ENCODE peak calls at places on chromosomes 16 and 17, in four cellular contexts. One of them, this sample, is unnamed. For H3K36me3, the result is how much of the 10 kb centered on the place peaks cover.

GRCh38 chr17:56943505-56944125 is 17.2 kb downstream of the COIL start:
- DNase-seq in GM23338: no peak
- DNase-seq in adipocyte: no peak
- DNase-seq in endodermal cell: peak
- DNase-seq in this sample: peak

GRCh38 chr17:15076991-15077663 is 188.0 kb downstream of the PMP22 start:
- DNase-seq in adipocyte: no peak
- DNase-seq in endodermal cell: no peak
- DNase-seq in GM23338: no peak
- DNase-seq in this sample: no peak

GRCh38 chr17:50201226-50201854 is at the start of gene COL1A1:
- DNase-seq in GM23338: peak
- DNase-seq in endodermal cell: peak
- DNase-seq in adipocyte: peak
- DNase-seq in this sample: no peak

GRCh38 chr16:55487048-55487803 is 8.2 kb downstream of the MMP2 start:
- DNase-seq in endodermal cell: no peak
- DNase-seq in adipocyte: peak
- DNase-seq in GM23338: no peak
- DNase-seq in this sample: no peak

GRCh38 chr16:83899272-83899897 is 470 bp downstream of the MLYCD start:
- DNase-seq in GM23338: peak
- DNase-seq in endodermal cell: peak
- DNase-seq in adipocyte: peak
- DNase-seq in this sample: peak

GRCh38 chr17:20992987-20993862 is 49.6 kb downstream of the USP22 start:
- DNase-seq in adipocyte: peak
- DNase-seq in GM23338: peak
- DNase-seq in endodermal cell: peak
- DNase-seq in this sample: peak

GRCh38 chr16:88920618-88921602 is 54.5 kb upstream of the PABPN1L start:
- DNase-seq in endodermal cell: no peak
- DNase-seq in adipocyte: peak
- DNase-seq in GM23338: no peak
- DNase-seq in this sample: peak

GRCh38 chr17:76379646-76380376 is 4.6 kb upstream of the SPHK1 start:
- DNase-seq in GM23338: no peak
- DNase-seq in adipocyte: no peak
- DNase-seq in endodermal cell: no peak
- DNase-seq in this sample: no peak

GRCh38 chr17:14918540-14918939 is 346.6 kb downstream of the PMP22 start:
- DNase-seq in adipocyte: peak
- DNase-seq in endodermal cell: no peak
- DNase-seq in GM23338: no peak
- DNase-seq in this sample: no peak

GRCh38 chr17:82058855-82059249 is 6.8 kb downstream of the DUS1L start:
- DNase-seq in GM23338: no peak
- DNase-seq in adipocyte: no peak
- DNase-seq in endodermal cell: no peak
- DNase-seq in this sample: no peak

GRCh38 chr17:44767493-44767892 is 8.7 kb downstream of the ADAM11 start:
- DNase-seq in adipocyte: no peak
- DNase-seq in GM23338: no peak
- DNase-seq in endodermal cell: peak
- DNase-seq in this sample: no peak

GRCh38 chr16:69890114-69890890 is 60.8 kb upstream of the CLEC18A start:
- DNase-seq in adipocyte: peak
- DNase-seq in endodermal cell: peak
- DNase-seq in GM23338: peak
- DNase-seq in this sample: peak

GRCh38 chr16:3175157-3176153 is 12.5 kb upstream of the OR1F1 start:
- DNase-seq in endodermal cell: peak
- DNase-seq in GM23338: peak
- DNase-seq in adipocyte: peak
- DNase-seq in this sample: peak

GRCh38 chr16:54591816-54592246 is 305.2 kb upstream of the IRX3 start:
- DNase-seq in adipocyte: no peak
- DNase-seq in GM23338: no peak
- DNase-seq in endodermal cell: peak
- DNase-seq in this sample: no peak

GRCh38 chr17:35653619-35654361 is 66.7 kb downstream of the AP2B1 start:
- DNase-seq in endodermal cell: no peak
- DNase-seq in GM23338: no peak
- DNase-seq in adipocyte: no peak
- DNase-seq in this sample: no peak

GRCh38 chr16:9096416-9096952 is 5.0 kb downstream of the HAPSTR1 start:
- DNase-seq in adipocyte: no peak
- DNase-seq in GM23338: no peak
- DNase-seq in endodermal cell: peak
- DNase-seq in this sample: peak

GRCh38 chr16:9092963-9093477 is 1.6 kb downstream of the HAPSTR1 start:
- DNase-seq in endodermal cell: peak
- DNase-seq in adipocyte: peak
- DNase-seq in GM23338: peak
- DNase-seq in this sample: peak

GRCh38 chr16:9094008-9094846 is 2.8 kb downstream of the HAPSTR1 start:
- DNase-seq in GM23338: no peak
- DNase-seq in adipocyte: peak
- DNase-seq in endodermal cell: no peak
- DNase-seq in this sample: no peak

GRCh38 chr16:9095998-9096397 is 4.6 kb downstream of the HAPSTR1 start:
- DNase-seq in adipocyte: no peak
- DNase-seq in GM23338: no peak
- DNase-seq in endodermal cell: no peak
- DNase-seq in this sample: no peak

DNA sequence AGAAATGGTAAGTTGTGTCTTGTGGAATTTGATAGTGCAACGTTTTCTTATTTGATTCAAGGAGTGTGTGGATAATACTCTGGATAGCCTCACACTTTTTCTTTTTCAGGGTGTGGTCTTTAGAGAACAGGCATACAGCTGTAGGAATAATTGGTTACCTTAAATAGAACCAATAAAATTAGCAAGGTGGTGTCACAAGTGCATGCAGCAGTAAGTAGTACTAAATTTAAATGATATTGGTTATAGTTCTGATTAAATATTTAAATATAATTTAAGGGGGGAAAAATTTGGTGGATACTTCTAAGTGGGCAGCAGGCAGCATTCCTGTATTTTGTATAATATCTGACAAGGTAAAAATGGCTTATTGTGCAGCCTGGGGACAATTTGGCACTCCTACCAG is 3.7 kb downstream of the HAPSTR1 start:
- DNase-seq in GM23338: no peak
- DNase-seq in adipocyte: no peak
- DNase-seq in endodermal cell: no peak
- DNase-seq in this sample: no peak
- H3K36me3 ChIP-seq in GM23338: under half
- H3K36me3 ChIP-seq in adipocyte: half or more
- H3K36me3 ChIP-seq in endodermal cell: half or more
- H3K36me3 ChIP-seq in this sample: under half

GRCh38 chr16:29808219-29808900 is 2.0 kb downstream of the MAZ start:
- DNase-seq in adipocyte: no peak
- DNase-seq in GM23338: no peak
- DNase-seq in endodermal cell: no peak
- DNase-seq in this sample: no peak

GRCh38 chr16:29806096-29806579 is at the start of gene MAZ:
- DNase-seq in endodermal cell: no peak
- DNase-seq in adipocyte: peak
- DNase-seq in GM23338: no peak
- DNase-seq in this sample: no peak

GRCh38 chr16:29809031-29809747 is 2.8 kb upstream of the PRRT2 start:
- DNase-seq in GM23338: no peak
- DNase-seq in endodermal cell: no peak
- DNase-seq in adipocyte: no peak
- DNase-seq in this sample: no peak

GRCh38 chr16:29806641-29807425 is 504 bp downstream of the MAZ start:
- DNase-seq in adipocyte: peak
- DNase-seq in GM23338: peak
- DNase-seq in endodermal cell: peak
- DNase-seq in this sample: no peak

GRCh38 chr16:29807426-29808218 is 1.3 kb downstream of the MAZ start:
- DNase-seq in adipocyte: peak
- DNase-seq in GM23338: peak
- DNase-seq in endodermal cell: peak
- DNase-seq in this sample: peak
- H3K36me3 ChIP-seq in adipocyte: under half
- H3K36me3 ChIP-seq in GM23338: under half
- H3K36me3 ChIP-seq in endodermal cell: under half
- H3K36me3 ChIP-seq in this sample: under half

GRCh38 chr17:1422907-1423306 is 22.9 kb upstream of the YWHAE start:
- DNase-seq in endodermal cell: no peak
- DNase-seq in adipocyte: peak
- DNase-seq in GM23338: no peak
- DNase-seq in this sample: peak

GRCh38 chr17:1420163-1420562 is 20.1 kb upstream of the YWHAE start:
- DNase-seq in endodermal cell: no peak
- DNase-seq in adipocyte: no peak
- DNase-seq in GM23338: no peak
- DNase-seq in this sample: no peak

GRCh38 chr17:1423456-1424135 is 23.6 kb upstream of the YWHAE start:
- DNase-seq in GM23338: no peak
- DNase-seq in endodermal cell: no peak
- DNase-seq in adipocyte: no peak
- DNase-seq in this sample: peak

GRCh38 chr17:1421470-1421869 is 21.4 kb upstream of the YWHAE start:
- DNase-seq in endodermal cell: no peak
- DNase-seq in GM23338: no peak
- DNase-seq in adipocyte: no peak
- DNase-seq in this sample: no peak

GRCh38 chr17:1420981-1421380 is 21.0 kb upstream of the YWHAE start:
- DNase-seq in adipocyte: no peak
- DNase-seq in GM23338: no peak
- DNase-seq in endodermal cell: no peak
- DNase-seq in this sample: no peak
- H3K36me3 ChIP-seq in adipocyte: under half
- H3K36me3 ChIP-seq in GM23338: under half
- H3K36me3 ChIP-seq in endodermal cell: half or more
- H3K36me3 ChIP-seq in this sample: under half

GRCh38 chr16:2074071-2074470 is 26.3 kb downstream of the TSC2 start:
- DNase-seq in GM23338: no peak
- DNase-seq in adipocyte: no peak
- DNase-seq in endodermal cell: no peak
- DNase-seq in this sample: no peak

GRCh38 chr16:2077016-2077415 is 29.2 kb downstream of the TSC2 start:
- DNase-seq in endodermal cell: no peak
- DNase-seq in adipocyte: no peak
- DNase-seq in GM23338: no peak
- DNase-seq in this sample: no peak

GRCh38 chr16:2076072-2076865 is 28.5 kb downstream of the TSC2 start:
- DNase-seq in adipocyte: no peak
- DNase-seq in endodermal cell: no peak
- DNase-seq in GM23338: no peak
- DNase-seq in this sample: no peak

GRCh38 chr16:2077696-2078095 is 29.9 kb downstream of the TSC2 start:
- DNase-seq in adipocyte: no peak
- DNase-seq in GM23338: no peak
- DNase-seq in endodermal cell: no peak
- DNase-seq in this sample: no peak

GRCh38 chr16:2075631-2076030 is 27.8 kb downstream of the TSC2 start:
- DNase-seq in endodermal cell: no peak
- DNase-seq in GM23338: no peak
- DNase-seq in adipocyte: no peak
- DNase-seq in this sample: no peak
- H3K36me3 ChIP-seq in endodermal cell: under half
- H3K36me3 ChIP-seq in GM23338: under half
- H3K36me3 ChIP-seq in adipocyte: half or more
- H3K36me3 ChIP-seq in this sample: half or more

DNA sequence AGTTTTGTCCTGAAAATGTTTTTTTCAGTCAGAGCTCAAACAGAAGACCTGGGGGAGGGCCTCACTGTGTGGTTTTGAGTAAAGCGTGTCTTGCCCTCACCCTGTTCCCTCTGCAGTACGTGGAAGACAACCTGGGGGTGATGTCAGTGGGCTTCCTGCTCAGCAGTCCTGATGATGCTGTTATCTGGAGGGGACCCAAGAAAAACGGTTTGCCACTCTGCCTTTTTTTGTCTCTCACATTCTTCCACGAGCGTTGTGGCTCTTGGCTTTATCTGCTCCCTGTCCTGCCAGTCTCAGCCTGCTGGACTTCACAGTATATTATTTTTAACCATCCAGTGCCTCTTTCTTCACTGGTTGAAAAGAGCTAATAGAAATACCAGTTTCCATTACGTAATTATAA is 12.9 kb downstream of the NUBP1 start:
- DNase-seq in endodermal cell: no peak
- DNase-seq in adipocyte: no peak
- DNase-seq in GM23338: no peak
- DNase-seq in this sample: no peak
- H3K36me3 ChIP-seq in endodermal cell: under half
- H3K36me3 ChIP-seq in adipocyte: half or more
- H3K36me3 ChIP-seq in GM23338: under half
- H3K36me3 ChIP-seq in this sample: under half

GRCh38 chr17:47717261-47717697 is 15.8 kb upstream of the TBX21 start:
- DNase-seq in GM23338: peak
- DNase-seq in endodermal cell: no peak
- DNase-seq in adipocyte: no peak
- DNase-seq in this sample: no peak
- H3K36me3 ChIP-seq in GM23338: under half
- H3K36me3 ChIP-seq in endodermal cell: under half
- H3K36me3 ChIP-seq in adipocyte: under half
- H3K36me3 ChIP-seq in this sample: under half

GRCh38 chr16:84907046-84907445 is 87.3 kb downstream of the CRISPLD2 start:
- DNase-seq in adipocyte: no peak
- DNase-seq in endodermal cell: no peak
- DNase-seq in GM23338: no peak
- DNase-seq in this sample: no peak

GRCh38 chr16:84913315-84913714 is 93.5 kb downstream of the CRISPLD2 start:
- DNase-seq in adipocyte: no peak
- DNase-seq in endodermal cell: no peak
- DNase-seq in GM23338: no peak
- DNase-seq in this sample: no peak

GRCh38 chr16:84907575-84907974 is 87.8 kb downstream of the CRISPLD2 start:
- DNase-seq in endodermal cell: no peak
- DNase-seq in GM23338: no peak
- DNase-seq in adipocyte: peak
- DNase-seq in this sample: no peak

GRCh38 chr16:84911490-84912216 is 91.9 kb downstream of the CRISPLD2 start:
- DNase-seq in GM23338: no peak
- DNase-seq in adipocyte: peak
- DNase-seq in endodermal cell: no peak
- DNase-seq in this sample: peak

DNA sequence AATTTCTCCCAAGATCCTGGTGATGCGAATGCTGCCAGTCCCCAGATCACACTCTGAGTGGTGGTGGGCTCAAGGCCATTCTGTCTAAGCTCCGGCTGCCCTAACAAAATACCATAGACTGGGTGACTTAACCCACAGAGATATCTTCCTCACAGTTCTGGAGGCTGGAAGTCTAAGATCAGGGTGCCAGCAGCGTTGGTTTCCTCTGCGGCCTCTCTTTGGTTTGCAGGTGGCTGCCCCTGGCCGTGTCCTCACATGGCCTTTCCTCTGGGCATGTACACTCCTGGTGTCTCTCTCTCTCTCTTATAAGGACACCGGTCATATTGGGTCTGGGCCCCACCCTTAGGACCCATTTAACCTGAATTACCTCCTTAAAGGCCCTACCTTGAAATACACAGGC is 89.9 kb downstream of the CRISPLD2 start:
- DNase-seq in adipocyte: no peak
- DNase-seq in GM23338: no peak
- DNase-seq in endodermal cell: no peak
- DNase-seq in this sample: peak
- H3K36me3 ChIP-seq in adipocyte: under half
- H3K36me3 ChIP-seq in GM23338: under half
- H3K36me3 ChIP-seq in endodermal cell: under half
- H3K36me3 ChIP-seq in this sample: under half

GRCh38 chr16:30722916-30723315 is 23.9 kb downstream of the SRCAP start:
- DNase-seq in GM23338: no peak
- DNase-seq in adipocyte: no peak
- DNase-seq in endodermal cell: no peak
- DNase-seq in this sample: no peak
- H3K36me3 ChIP-seq in GM23338: half or more
- H3K36me3 ChIP-seq in adipocyte: half or more
- H3K36me3 ChIP-seq in endodermal cell: half or more
- H3K36me3 ChIP-seq in this sample: half or more

This sample was measured in trophoblast cell.